ENCODE peak calls at places on chromosomes 5 and 9, in four cellular contexts. Y, L, I and D are unnamed samples.

GRCh38 chr5:170411100-170411499 is 21.9 kb upstream of the KCNMB1 start:
- DNase-seq in Y (no peak), L (no peak), I (no peak), D (no peak)

GRCh38 chr5:78320461-78320860 is 26.0 kb upstream of the AP3B1 start:
- DNase-seq in Y (peak; percentile 63), L (peak; percentile 26), I (no peak), D (no peak)

GRCh38 chr9:96186601-96187011 is 115.4 kb downstream of the HSD17B3 start:
- DNase-seq in Y (peak; percentile 28), L (no peak), I (no peak), D (peak; percentile 81)

GRCh38 chr5:474826-475661 is 32.1 kb downstream of the EXOC3 start:
- DNase-seq in Y (peak; percentile 13), L (no peak), I (peak; percentile 77), D (peak; percentile 31)

GRCh38 chr5:119343766-119344165 is 12.1 kb upstream of the TNFAIP8 start:
- DNase-seq in Y (peak; percentile 23), L (no peak), I (no peak), D (no peak)

GRCh38 chr5:53397845-53398244 is 82.6 kb upstream of the FST start:
- DNase-seq in Y (peak; percentile 61), L (no peak), I (peak; percentile 73), D (no peak)

GRCh38 chr5:161846731-161847130 is 1.2 kb upstream of the GABRA1 start:
- DNase-seq in Y (peak; percentile 6), L (no peak), I (no peak), D (no peak)

GRCh38 chr9:124320062-124320973 is 62.6 kb downstream of the NEK6 start:
- DNase-seq in Y (peak; percentile 74), L (peak; percentile 92), I (peak; percentile 85), D (peak; percentile 66)

GRCh38 chr9:95497772-95498171 is 19.0 kb downstream of the PTCH1 start:
- DNase-seq in Y (peak; percentile 70), L (no peak), I (no peak), D (no peak)

GRCh38 chr9:22855956-22856355 is 409.3 kb downstream of the DMRTA1 start:
- DNase-seq in Y (no peak), L (no peak), I (no peak), D (no peak)

GRCh38 chr9:134315716-134316443 is 10.4 kb upstream of the RXRA start:
- DNase-seq in Y (no peak), L (no peak), I (peak; percentile 57), D (peak; percentile 65)
- H3K27me3 ChIP-seq in Y (no peaks in the 10 kb centered on the region), L (no peaks in the 10 kb centered on the region), I (no peaks in the 10 kb centered on the region), D (no peaks in the 10 kb centered on the region)

GRCh38 chr9:126642839-126643238 is 29.1 kb downstream of the LMX1B start:
- DNase-seq in Y (no peak), L (no peak), I (no peak), D (no peak)
- H3K27me3 ChIP-seq in Y (peaks cover 100% of the 10 kb centered on the region), L (peaks cover 100% of the 10 kb centered on the region), I (no peaks in the 10 kb centered on the region), D (peaks cover 29% of the 10 kb centered on the region)

GRCh38 chr9:77019810-77020437 is 469 bp downstream of the FOXB2 start:
- DNase-seq in Y (no peak), L (no peak), I (peak; percentile 77), D (peak; percentile 77)
- H3K27me3 ChIP-seq in Y (peaks cover 100% of the 10 kb centered on the region), L (peaks cover 96% of the 10 kb centered on the region), I (no peaks in the 10 kb centered on the region), D (peaks cover 92% of the 10 kb centered on the region)

GRCh38 chr5:154485092-154485491 is 7.1 kb upstream of the HAND1 start:
- DNase-seq in Y (no peak), L (no peak), I (no peak), D (no peak)

GRCh38 chr5:154484393-154484944 is 6.4 kb upstream of the HAND1 start:
- DNase-seq in Y (no peak), L (no peak), I (no peak), D (no peak)

GRCh38 chr5:154487541-154487940 is 9.5 kb upstream of the HAND1 start:
- DNase-seq in Y (no peak), L (peak; percentile 81), I (no peak), D (no peak)

GRCh38 chr5:154486427-154486866 is 8.4 kb upstream of the HAND1 start:
- DNase-seq in Y (no peak), L (peak; percentile 81), I (no peak), D (no peak)

DNA sequence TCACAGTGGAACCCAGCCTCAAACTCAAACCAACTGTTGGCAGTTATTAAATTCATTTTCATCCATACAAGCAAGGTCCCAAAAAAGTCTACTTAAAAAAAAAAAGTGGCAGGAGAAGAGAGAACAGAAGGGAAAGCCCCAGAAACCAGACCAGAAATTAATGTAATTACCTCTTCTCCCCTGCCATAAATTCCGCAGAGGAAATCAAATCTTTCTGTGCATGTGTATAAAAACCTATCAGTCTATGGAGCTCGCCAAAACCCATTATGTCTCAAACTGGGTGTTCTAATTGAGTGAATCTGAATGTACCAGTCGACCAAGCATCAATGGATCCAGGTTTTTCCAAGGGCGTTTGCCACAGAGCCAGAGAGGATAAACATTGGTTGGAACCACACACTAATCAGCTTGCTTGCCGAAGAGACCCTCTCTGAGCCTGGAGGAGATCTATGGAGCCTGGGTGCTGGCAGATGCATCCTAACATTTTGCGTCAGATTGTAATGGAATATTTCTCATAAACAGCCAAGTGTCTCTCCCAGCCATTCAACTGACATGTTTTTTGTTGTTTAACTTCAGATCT is 7.9 kb upstream of the HAND1 start:
- DNase-seq in Y (no peak), L (peak; percentile 63), I (no peak), D (no peak)
- H3K27me3 ChIP-seq in Y (peaks cover 67% of the 10 kb centered on the region), L (peaks cover 66% of the 10 kb centered on the region), I (no peaks in the 10 kb centered on the region), D (peaks cover 86% of the 10 kb centered on the region)

GRCh38 chr5:115963566-115963965 is 1.3 kb downstream of the LVRN start:
- DNase-seq in Y (no peak), L (peak; percentile 12), I (no peak), D (no peak)
- H3K27me3 ChIP-seq in Y (peaks cover 97% of the 10 kb centered on the region), L (peaks cover 36% of the 10 kb centered on the region), I (no peaks in the 10 kb centered on the region), D (peaks cover 54% of the 10 kb centered on the region)

DNA sequence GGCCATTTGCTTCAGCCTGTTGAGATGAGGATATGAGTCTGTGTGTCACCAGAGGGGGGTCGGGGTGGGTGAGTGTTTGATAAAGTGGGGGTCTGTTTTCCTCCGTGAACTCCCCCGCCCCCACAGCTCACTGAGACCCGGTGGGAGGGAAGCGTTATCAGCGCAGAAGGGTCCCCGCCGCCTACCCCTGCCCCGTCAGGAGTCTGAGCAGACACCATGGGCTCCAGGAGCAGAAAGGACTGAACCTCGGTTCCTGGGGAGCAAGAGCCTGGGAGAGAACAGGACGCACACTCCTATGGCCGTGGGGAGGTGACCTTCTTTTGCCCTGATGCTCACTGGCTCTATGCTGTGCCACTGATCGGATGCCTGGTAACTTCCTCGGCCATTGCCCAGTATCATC is 153.9 kb upstream of the PHYKPL start:
- DNase-seq in Y (no peak), L (peak; percentile 27), I (peak; percentile 70), D (no peak)
- H3K27me3 ChIP-seq in Y (no peaks in the 10 kb centered on the region), L (no peaks in the 10 kb centered on the region), I (no peaks in the 10 kb centered on the region), D (peaks cover 42% of the 10 kb centered on the region)

DNA sequence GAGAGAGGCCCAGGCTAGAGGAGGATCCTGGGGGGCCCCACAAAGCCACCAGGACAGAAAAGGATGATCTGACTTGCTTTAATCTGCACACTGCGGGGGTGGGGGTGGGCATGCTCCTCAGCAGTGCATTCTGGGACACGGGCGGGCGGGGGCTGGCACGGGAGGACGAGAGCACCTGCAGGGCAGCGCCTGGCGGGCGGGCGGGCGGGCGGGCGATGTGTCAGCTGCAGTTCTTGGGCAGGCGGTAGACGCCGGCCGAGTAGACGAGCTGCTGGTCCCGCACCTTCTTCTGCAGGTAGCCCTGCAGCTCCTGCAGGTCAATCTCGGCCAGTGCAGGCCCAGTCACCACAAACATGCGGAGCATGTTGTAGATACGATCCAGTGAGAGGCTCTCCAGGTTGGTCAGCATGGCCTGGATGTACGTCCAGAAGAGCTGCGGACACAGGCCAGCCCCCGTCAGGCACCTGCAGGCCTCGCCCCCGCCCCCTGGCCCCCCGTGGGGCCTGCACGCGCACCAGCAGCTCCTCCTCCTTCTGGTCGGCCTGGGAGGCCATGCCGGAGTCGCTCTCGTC is 3.0 kb upstream of the TMEM210 start:
- DNase-seq in Y (no peak), L (no peak), I (no peak), D (no peak)
- H3K27me3 ChIP-seq in Y (peaks cover 63% of the 10 kb centered on the region), L (peaks cover 8% of the 10 kb centered on the region), I (no peaks in the 10 kb centered on the region), D (peaks cover 11% of the 10 kb centered on the region)